ENCODE peak calls at places on chromosome 22, in four cellular contexts. H is A549, O is WTC11, T is GM12878. D is an unnamed sample.
A peak's percentile ranks its signal among the peaks of the same experiment; 100 is the strongest.

GRCh38 chr22:24578355-24579241 is 14.3 kb downstream of the LRRC75B start:
- DNase-seq in O (no peak), T (no peak), H (no peak), D (peak; percentile 20)

GRCh38 chr22:46866591-46866990 is 104.1 kb downstream of the TBC1D22A start:
- DNase-seq in H (no peak), O (no peak), T (no peak), D (peak; percentile 92)

GRCh38 chr22:24985824-24986214 is 33.3 kb downstream of the KIAA1671 start:
- DNase-seq in O (no peak), T (no peak), H (no peak), D (peak; percentile 10)

GRCh38 chr22:46328066-46328465 is 7.4 kb upstream of the TRMU start:
- DNase-seq in H (no peak), O (no peak), T (no peak), D (no peak)

GRCh38 chr22:41028841-41029240 is 63.6 kb upstream of the EP300 start:
- DNase-seq in H (no peak), T (no peak), O (no peak), D (peak; percentile 94)

GRCh38 chr22:25110596-25110845 is 89.1 kb upstream of the CRYBB3 start:
- DNase-seq in T (no peak), H (peak; percentile 87), O (no peak), D (no peak)

GRCh38 chr22:24323233-24323632 is 52.6 kb downstream of the SPECC1L start:
- DNase-seq in O (no peak), H (no peak), T (no peak), D (no peak)

GRCh38 chr22:45885171-45885840 is 91.7 kb downstream of the WNT7B start:
- DNase-seq in O (peak; percentile 5), H (no peak), T (no peak), D (no peak)

GRCh38 chr22:19798825-19799224 is 38.2 kb downstream of the TBX1 start:
- DNase-seq in O (no peak), H (no peak), T (no peak), D (no peak)

GRCh38 chr22:37313376-37314314 is 31.3 kb downstream of the CYTH4 start:
- DNase-seq in T (no peak), H (no peak), O (no peak), D (peak; percentile 21)

GRCh38 chr22:38034278-38034882 is 22.8 kb upstream of the PICK1 start:
- DNase-seq in O (peak; percentile 71), H (peak; percentile 85), T (peak; percentile 15), D (peak; percentile 91)

GRCh38 chr22:36445158-36445668 is 36.2 kb downstream of the TXN2 start:
- DNase-seq in T (no peak), H (no peak), O (no peak), D (peak; percentile 97)

GRCh38 chr22:37334461-37334858 is 52.2 kb downstream of the CYTH4 start:
- DNase-seq in O (peak; percentile 48), T (no peak), H (no peak), D (no peak)

GRCh38 chr22:35312198-35313059 is 12.7 kb downstream of the TOM1 start:
- DNase-seq in O (no peak), H (no peak), T (no peak), D (peak; percentile 82)

GRCh38 chr22:19766235-19766505 is 5.6 kb downstream of the TBX1 start:
- DNase-seq in O (peak; percentile 41), H (no peak), T (no peak), D (no peak)

GRCh38 chr22:44727709-44728108 is 24.7 kb upstream of the ARHGAP8 start:
- DNase-seq in H (no peak), T (no peak), O (no peak), D (no peak)

GRCh38 chr22:43157874-43158546 is 6.7 kb downstream of the TSPO start:
- DNase-seq in O (no peak), H (no peak), T (no peak), D (no peak)

GRCh38 chr22:35449829-35450689 is 50.1 kb downstream of the MCM5 start:
- DNase-seq in H (no peak), O (no peak), T (no peak), D (no peak)

GRCh38 chr22:36362819-36363377 is 24.9 kb downstream of the MYH9 start:
- DNase-seq in T (no peak), H (no peak), O (no peak), D (no peak)

GRCh38 chr22:45397806-45398205 is 15.6 kb downstream of the SMC1B start:
- DNase-seq in H (no peak), O (no peak), T (no peak), D (no peak)

GRCh38 chr22:31753005-31753633 is 700 bp upstream of the DEPDC5 start:
- DNase-seq in H (no peak), O (peak; percentile 84), T (no peak), D (no peak)

GRCh38 chr22:32255726-32256125 is 579 bp upstream of the SLC5A4 start:
- DNase-seq in O (no peak), H (no peak), T (no peak), D (no peak)

GRCh38 chr22:48811885-48812284 is 1015.8 kb downstream of the BRD1 start:
- DNase-seq in T (no peak), H (no peak), O (no peak), D (no peak)
- TF ChIP-seq USF2 in T (no peak), H (no peak), O (no peak), D (no peak)

GRCh38 chr22:20918663-20919220 is 1.5 kb downstream of the CRKL start:
- DNase-seq in H (peak; percentile 8), T (no peak), O (no peak), D (no peak)
- TF ChIP-seq USF2 in H (no peak), T (no peak), O (no peak), D (no peak)

GRCh38 chr22:48188211-48188845 is 1425.9 kb downstream of the TBC1D22A start:
- DNase-seq in T (no peak), H (peak; percentile 36), O (no peak), D (no peak)
- TF ChIP-seq USF2 in T (no peak), H (no peak), O (no peak), D (no peak)

DNA sequence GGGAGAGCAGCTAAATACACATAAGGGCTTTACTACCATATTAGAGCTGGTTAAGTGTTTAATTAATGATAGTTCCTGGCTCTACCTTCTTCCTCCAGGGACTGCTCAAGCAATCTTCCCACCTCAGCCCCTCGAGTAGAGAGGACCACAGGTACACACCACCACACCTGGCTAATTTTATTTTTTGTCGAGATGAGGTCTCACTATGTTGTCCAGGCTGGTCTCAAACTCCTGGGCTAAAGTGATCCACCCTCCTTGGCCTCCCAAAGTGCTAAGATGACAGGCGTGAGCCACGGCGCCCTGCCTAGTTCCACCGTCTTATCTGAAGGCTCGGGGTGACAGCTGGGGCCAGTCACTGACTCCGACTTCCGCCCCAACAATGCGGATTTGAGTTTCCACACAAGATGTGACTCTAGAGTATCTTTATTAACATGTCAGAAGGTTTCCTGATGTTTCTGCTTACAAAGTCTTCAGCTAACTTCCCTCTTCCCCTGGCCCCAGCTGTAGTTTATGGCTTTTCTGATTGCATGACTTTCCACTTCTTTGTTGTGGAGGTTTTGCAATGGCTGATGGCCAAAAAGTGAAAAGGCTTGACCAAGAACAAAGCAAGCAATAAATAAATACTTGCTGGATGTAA is 16.8 kb downstream of the TPST2 start:
- DNase-seq in T (no peak), H (no peak), O (no peak), D (peak; percentile 48)
- TF ChIP-seq USF2 in T (no peak), H (no peak), O (no peak), D (no peak)

GRCh38 chr22:39716534-39716933 is 146.0 kb downstream of the CACNA1I start:
- DNase-seq in T (no peak), O (no peak), H (no peak), D (no peak)

GRCh38 chr22:39713799-39714290 is 143.3 kb downstream of the CACNA1I start:
- DNase-seq in H (no peak), O (no peak), T (no peak), D (no peak)

GRCh38 chr22:39714321-39714720 is 143.8 kb downstream of the CACNA1I start:
- DNase-seq in O (no peak), H (no peak), T (no peak), D (no peak)

GRCh38 chr22:39717099-39717498 is 146.5 kb downstream of the CACNA1I start:
- DNase-seq in H (no peak), T (no peak), O (no peak), D (no peak)

GRCh38 chr22:39715778-39716495 is 145.4 kb downstream of the CACNA1I start:
- DNase-seq in T (no peak), H (no peak), O (peak; percentile 12), D (no peak)
- TF ChIP-seq USF2 in T (no peak), H (no peak), O (no peak), D (no peak)

GRCh38 chr22:29626497-29627195 is 23.2 kb downstream of the NF2 start:
- DNase-seq in H (no peak), O (no peak), T (no peak), D (peak; percentile 91)
- TF ChIP-seq USF2 in H (no peak), O (no peak), T (no peak), D (no peak)

GRCh38 chr22:23289851-23290724 is 109.8 kb downstream of the BCR start:
- DNase-seq in H (peak; percentile 69), T (no peak), O (peak; percentile 86), D (peak; percentile 62)
- TF ChIP-seq USF2 in H (no peak), T (no peak), O (no peak), D (no peak)

DNA sequence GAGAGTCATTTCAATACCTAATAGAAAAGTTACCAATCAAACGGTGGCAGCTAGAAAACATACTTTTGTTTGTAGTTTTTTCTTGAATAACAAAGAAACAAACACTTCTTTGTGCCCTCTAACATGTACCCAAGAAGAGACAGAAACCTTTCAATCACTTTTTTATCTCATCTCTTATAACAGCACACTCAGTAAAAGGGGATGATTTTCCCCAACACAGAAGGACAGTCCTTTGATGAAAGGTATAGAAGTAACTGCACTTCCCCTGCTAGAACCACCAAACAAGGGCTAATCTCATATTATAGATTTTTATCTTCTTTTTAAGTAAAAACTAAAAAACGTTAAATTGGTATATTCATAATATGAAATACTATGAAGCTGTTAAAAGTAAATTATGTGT is 74.3 kb downstream of the TTC28 start:
- DNase-seq in H (no peak), T (no peak), O (no peak), D (no peak)
- TF ChIP-seq USF2 in H (no peak), T (no peak), O (no peak), D (no peak)

GRCh38 chr22:39205344-39206021 is 39.3 kb downstream of the PDGFB start:
- DNase-seq in O (no peak), H (peak; percentile 76), T (no peak), D (peak; percentile 78)
- TF ChIP-seq USF2 in O (no peak), H (no peak), T (no peak), D (no peak)